ENCODE peak calls at places on chromosome 20, in five cellular contexts. K, T, X, J and E are unnamed samples.

GRCh38 chr20:41996951-41997350 is 378.8 kb upstream of the CHD6 start:
- DNase-seq in J (no peak), K (no peak), X (no peak), T (no peak), E (no peak)

GRCh38 chr20:58208944-58209343 is 19.5 kb downstream of the ANKRD60 start:
- DNase-seq in T (no peak), K (no peak), X (no peak), J (no peak), E (no peak)

GRCh38 chr20:19013907-19014306 is 198.5 kb upstream of the SLC24A3 start:
- DNase-seq in K (no peak), J (no peak), T (no peak), X (peak; percentile 15), E (no peak)

GRCh38 chr20:47969426-47969825 is 184.1 kb upstream of the SULF2 start:
- DNase-seq in X (no peak), J (no peak), T (no peak), K (no peak), E (no peak)

GRCh38 chr20:62735331-62735821 is 26.7 kb downstream of the NTSR1 start:
- DNase-seq in J (no peak), X (no peak), K (no peak), T (peak; percentile 93), E (no peak)

GRCh38 chr20:63636752-63637633 is 10.1 kb upstream of the GMEB2 start:
- DNase-seq in X (no peak), T (no peak), J (no peak), K (no peak), E (no peak)

GRCh38 chr20:23147647-23147963 is 61.5 kb upstream of the CD93 start:
- DNase-seq in J (no peak), T (no peak), K (no peak), X (no peak), E (no peak)

GRCh38 chr20:11980263-11980662 is 62.6 kb downstream of the BTBD3 start:
- DNase-seq in T (no peak), K (no peak), X (no peak), J (no peak), E (no peak)

GRCh38 chr20:62368629-62369507 is 1.8 kb upstream of the LAMA5 start:
- DNase-seq in J (no peak), X (no peak), K (no peak), T (no peak), E (no peak)

GRCh38 chr20:48530957-48531356 is 296.8 kb downstream of the PREX1 start:
- DNase-seq in X (no peak), J (no peak), T (no peak), K (no peak), E (no peak)

GRCh38 chr20:49230575-49231211 is 11.5 kb downstream of the DDX27 start:
- DNase-seq in J (no peak), T (peak; percentile 74), K (no peak), X (no peak), E (no peak)

GRCh38 chr20:20409326-20409725 is 41.4 kb downstream of the INSM1 start:
- DNase-seq in J (no peak), T (no peak), X (no peak), K (no peak), E (no peak)

DNA sequence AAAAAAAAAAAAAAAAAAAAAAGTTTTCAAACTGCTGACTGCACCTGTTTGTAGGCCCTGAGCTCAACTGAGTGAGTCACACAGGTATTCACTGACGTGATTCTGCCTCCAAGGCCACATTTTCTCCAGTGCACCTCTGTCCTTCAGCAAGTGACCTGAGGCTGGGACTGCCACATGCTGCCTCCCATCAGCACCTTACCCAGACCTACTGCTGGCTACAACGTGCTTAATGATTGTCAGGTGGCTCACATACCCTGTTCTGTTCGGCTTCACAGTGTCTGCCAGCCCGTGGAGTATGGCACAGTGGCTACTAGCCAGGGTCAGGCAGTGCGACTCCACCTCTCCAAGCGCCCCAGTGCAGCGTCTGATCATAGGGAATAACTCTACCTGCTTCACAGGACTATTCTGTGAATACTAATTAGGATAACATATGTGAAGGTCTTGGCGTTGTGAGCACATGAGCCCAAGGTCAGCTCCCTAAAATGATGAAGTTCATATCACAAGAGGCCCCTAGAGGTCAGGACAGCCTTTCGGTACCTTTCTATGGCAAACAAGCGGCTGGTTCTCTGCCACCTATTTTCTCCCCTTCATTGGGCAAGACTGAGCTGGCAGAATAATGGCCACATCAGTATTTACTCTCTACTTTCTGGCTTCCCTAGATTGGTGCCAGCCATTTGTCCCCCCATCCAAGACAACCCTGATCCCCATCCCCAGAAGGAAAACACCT is 28.1 kb downstream of the RIPOR3 start:
- DNase-seq in T (peak; percentile 72), J (no peak), X (no peak), K (no peak), E (no peak)
- TF ChIP-seq CTCF in T (peak; percentile 40), J (no peak), X (no peak), K (no peak), E (no peak)

DNA sequence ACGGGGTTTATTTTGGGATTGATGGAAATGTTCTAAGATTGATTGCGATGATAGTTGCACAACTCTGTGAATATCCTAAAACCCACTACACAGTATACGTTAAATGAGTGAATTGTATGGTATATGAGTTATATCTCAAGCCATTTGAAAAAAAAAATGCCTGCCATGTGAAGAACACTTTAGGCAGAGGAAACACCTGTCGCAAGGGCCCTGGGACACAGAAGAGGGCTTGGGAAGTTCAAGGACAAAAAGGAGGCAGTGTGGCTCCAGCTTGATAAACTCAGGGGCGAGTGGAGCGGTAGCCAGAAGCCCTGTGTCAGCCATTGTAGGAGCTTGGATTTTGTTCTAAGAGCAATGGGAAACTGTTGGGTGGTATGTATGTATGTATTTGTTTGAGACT is 37.0 kb downstream of the CEP250 start:
- DNase-seq in T (no peak), J (no peak), X (no peak), K (no peak), E (no peak)
- TF ChIP-seq CTCF in T (no peak), J (no peak), X (no peak), K (no peak), E (no peak)

GRCh38 chr20:38243617-38244016 is 16.9 kb downstream of the KIAA1755 start:
- DNase-seq in T (peak; percentile 19), J (no peak), X (no peak), K (no peak), E (no peak)

GRCh38 chr20:38245753-38246152 is 14.8 kb downstream of the KIAA1755 start:
- DNase-seq in X (no peak), K (no peak), J (peak; percentile 47), T (no peak), E (no peak)

GRCh38 chr20:38239406-38239805 is 21.1 kb downstream of the KIAA1755 start:
- DNase-seq in X (no peak), T (no peak), J (no peak), K (no peak), E (no peak)

GRCh38 chr20:38241201-38241600 is 19.3 kb downstream of the KIAA1755 start:
- DNase-seq in X (no peak), T (no peak), J (no peak), K (no peak), E (no peak)

GRCh38 chr20:38242848-38243449 is 17.6 kb downstream of the KIAA1755 start:
- DNase-seq in K (no peak), J (no peak), T (peak; percentile 72), X (no peak), E (no peak)
- TF ChIP-seq CTCF in K (peak; percentile 27), J (no peak), T (peak; percentile 91), X (peak; percentile 15), E (no peak)

GRCh38 chr20:13771853-13772453 is 12.8 kb downstream of the ESF1 start:
- DNase-seq in T (peak; percentile 31), K (peak; percentile 31), J (no peak), X (no peak), E (peak; percentile 32)
- TF ChIP-seq CTCF in T (no peak), K (no peak), J (peak; percentile 46), X (peak; percentile 37), E (no peak)

DNA sequence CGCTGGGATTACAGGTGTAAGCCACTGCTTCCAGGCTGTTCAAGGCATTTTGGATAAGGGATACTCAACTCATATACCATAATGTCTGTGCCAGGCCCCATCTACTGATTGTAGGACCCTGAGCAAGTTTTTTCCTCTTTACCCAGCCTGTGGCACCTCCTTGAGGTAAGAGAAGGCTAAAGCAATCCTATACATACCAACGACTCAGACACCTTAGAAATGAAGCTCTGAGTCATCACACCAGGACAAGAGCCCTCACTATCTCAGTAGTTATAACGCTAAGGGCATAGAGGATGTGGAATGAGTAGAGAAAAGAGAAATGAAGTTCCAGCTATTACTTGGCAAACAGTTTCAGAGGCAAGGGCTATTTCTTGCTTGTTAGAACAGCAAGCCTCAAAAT is 16.9 kb downstream of the NDRG3 start:
- DNase-seq in T (peak; percentile 66), K (peak; percentile 37), X (no peak), J (no peak), E (no peak)
- TF ChIP-seq CTCF in T (peak; percentile 39), K (no peak), X (no peak), J (no peak), E (no peak)